ENCODE peak calls at places on chromosomes 12 and 14, in five cellular contexts. L is SK-N-SH, O is IMR-90, G is K562, E is HepG2. S is an unnamed sample.

GRCh38 chr14:37623552-37623951 is 28.1 kb downstream of the TTC6 start:
- DNase-seq in L (no peak), O (peak; percentile 81), G (no peak), E (no peak), S (no peak)

GRCh38 chr12:75724913-75725312 is 213.5 kb upstream of the KRR1 start:
- DNase-seq in L (peak; percentile 37), O (peak; percentile 92), G (peak; percentile 50), E (peak; percentile 83), S (no peak)

GRCh38 chr12:120131116-120131515 is 14.6 kb upstream of the RAB35 start:
- DNase-seq in L (no peak), O (no peak), G (no peak), E (no peak), S (no peak)

GRCh38 chr12:128766738-128767501 is 56.8 kb downstream of the SLC15A4 start:
- DNase-seq in L (no peak), O (no peak), G (no peak), E (no peak), S (no peak)

GRCh38 chr12:64077922-64078321 is 144.2 kb downstream of the KICS2 start:
- DNase-seq in L (no peak), O (no peak), G (no peak), E (peak; percentile 6), S (no peak)

GRCh38 chr14:61586539-61587396 is 108.5 kb upstream of the HIF1A start:
- DNase-seq in L (no peak), O (peak; percentile 77), G (no peak), E (no peak), S (no peak)

GRCh38 chr12:127516467-127516866 is 750.5 kb upstream of the TMEM132C start:
- DNase-seq in L (no peak), O (peak; percentile 10), G (no peak), E (no peak), S (no peak)

GRCh38 chr12:46153267-46153872 is 115.5 kb downstream of the SLC38A1 start:
- DNase-seq in L (peak; percentile 20), O (peak; percentile 52), G (peak; percentile 16), E (peak; percentile 7), S (no peak)

GRCh38 chr12:104785886-104786285 is 172.2 kb downstream of the SLC41A2 start:
- DNase-seq in L (no peak), O (no peak), G (peak; percentile 54), E (no peak), S (no peak)

GRCh38 chr12:22631863-22632463 is 7.0 kb downstream of the ETNK1 start:
- DNase-seq in L (peak; percentile 20), O (peak; percentile 28), G (no peak), E (no peak), S (no peak)

GRCh38 chr12:68240079-68240478 is 13.3 kb downstream of the IL22 start:
- DNase-seq in L (no peak), O (peak; percentile 82), G (peak; percentile 48), E (no peak), S (no peak)

GRCh38 chr12:130280226-130280625 is 57.5 kb upstream of the PIWIL1 start:
- DNase-seq in L (no peak), O (no peak), G (no peak), E (no peak), S (no peak)

GRCh38 chr12:57521475-57522018 is 1.1 kb upstream of the MBD6 start:
- DNase-seq in L (no peak), O (peak; percentile 61), G (peak; percentile 80), E (peak; percentile 72), S (no peak)
- TF ChIP-seq SMC3 in L (no peak), O (no peak), G (no peak), E (no peak), S (no peak)

DNA sequence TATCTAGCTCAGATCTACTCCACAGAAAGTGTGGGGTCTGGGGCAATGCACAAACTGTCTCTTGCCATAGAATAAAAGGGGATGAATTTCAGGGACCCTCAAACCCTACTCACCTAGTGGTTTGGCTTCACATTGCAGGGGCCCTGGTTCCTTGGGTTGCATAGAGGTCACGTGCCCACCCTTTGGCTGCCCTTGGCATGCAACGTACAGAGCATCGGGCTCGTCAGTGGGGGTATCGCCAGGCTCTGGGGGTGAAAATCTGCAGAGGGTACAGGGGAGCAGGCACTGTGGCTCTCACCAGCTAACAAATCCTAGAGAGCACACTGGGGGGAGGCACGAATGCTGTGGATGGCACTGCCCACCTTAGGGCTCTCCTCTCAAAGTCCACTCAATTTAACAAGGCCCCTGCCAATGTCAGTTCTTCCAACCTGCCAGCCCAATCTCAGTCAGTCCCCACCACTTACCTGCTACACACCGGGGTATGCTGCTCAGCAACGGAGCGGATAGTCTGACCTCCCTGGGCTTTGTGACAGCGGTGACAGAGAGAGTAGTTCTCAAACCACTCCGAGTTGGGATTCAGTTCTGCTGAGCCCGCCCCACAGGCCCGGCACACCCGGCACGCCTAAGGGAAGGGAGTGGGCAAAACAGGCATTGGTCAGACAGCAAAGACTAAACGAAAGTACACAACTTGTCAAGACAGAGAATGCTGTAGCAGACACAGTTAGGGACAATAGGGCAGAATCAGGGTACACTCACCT is 8.0 kb downstream of the KMT2D start:
- DNase-seq in L (no peak), O (no peak), G (no peak), E (no peak), S (no peak)
- H4K20me1 ChIP-seq in L (peaks cover 68% of the 10 kb centered on the region), O (peaks cover 95% of the 10 kb centered on the region), G (peaks cover 35% of the 10 kb centered on the region), E (peaks cover 41% of the 10 kb centered on the region), S (peaks cover 27% of the 10 kb centered on the region)

DNA sequence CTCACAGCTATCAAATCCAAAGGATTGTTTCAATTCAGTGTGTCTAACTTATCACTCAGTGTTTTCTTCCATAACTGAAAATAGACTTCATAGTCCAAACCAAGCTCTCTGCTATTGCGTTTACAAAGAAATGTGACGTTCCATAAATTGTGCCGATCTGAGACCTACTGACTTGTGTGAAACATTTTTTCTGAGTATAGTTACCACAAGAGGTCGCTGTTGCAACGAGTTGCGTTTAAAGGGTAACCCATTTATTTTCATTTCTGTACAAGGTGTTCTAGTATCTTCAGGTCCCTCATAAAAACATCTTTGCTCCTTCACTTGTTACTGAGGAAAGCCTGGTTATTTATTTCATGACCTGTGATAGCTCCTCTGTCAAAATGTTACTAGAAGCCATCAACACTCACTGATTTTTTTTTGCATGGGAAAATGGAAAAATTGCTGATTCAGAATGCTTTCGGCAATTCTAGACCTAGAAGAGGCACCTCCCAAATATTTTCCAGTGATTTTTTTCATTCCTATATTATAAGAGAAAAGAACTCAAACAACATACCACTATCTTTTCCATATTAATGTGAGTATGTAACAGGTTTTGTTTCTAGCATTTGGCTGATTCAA is 60.9 kb upstream of the OR4E1 start:
- DNase-seq in L (peak; percentile 31), O (peak; percentile 39), G (peak; percentile 58), E (peak; percentile 75), S (peak; percentile 12)
- TF ChIP-seq SMC3 in L (no peak), O (no peak), G (no peak), E (peak; percentile 27), S (no peak)

DNA sequence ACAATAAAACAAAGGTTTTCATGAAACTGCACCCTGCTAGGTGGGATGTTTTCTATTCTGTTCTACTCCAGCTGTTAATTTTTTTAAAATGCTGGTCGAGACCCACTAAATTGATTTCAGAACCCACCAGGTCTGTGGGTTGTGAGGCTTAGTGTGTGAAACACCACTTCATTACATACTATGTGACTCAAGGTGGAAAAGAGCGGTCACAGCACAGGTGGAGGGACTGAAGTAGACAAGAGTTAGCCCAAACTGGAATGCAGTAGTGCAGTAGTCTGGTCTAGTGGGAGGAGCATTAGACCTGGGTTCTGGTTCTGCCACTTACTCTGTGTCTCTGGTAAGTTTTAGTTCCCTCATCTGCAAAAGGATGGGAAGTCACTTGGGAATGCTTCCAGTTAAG is 12.2 kb downstream of the DDX55 start:
- DNase-seq in L (no peak), O (no peak), G (no peak), E (no peak), S (no peak)
- H4K20me1 ChIP-seq in L (no peaks in the 10 kb centered on the region), O (peaks cover 3% of the 10 kb centered on the region), G (peaks cover 2% of the 10 kb centered on the region), E (peaks cover 4% of the 10 kb centered on the region), S (no peaks in the 10 kb centered on the region)

GRCh38 chr12:12718853-12719252 is 1.7 kb downstream of the CDKN1B start:
- DNase-seq in L (no peak), O (peak; percentile 76), G (no peak), E (no peak), S (no peak)
- TF ChIP-seq SMC3 in L (no peak), O (no peak), G (no peak), E (no peak), S (no peak)